ENCODE peak calls at places on chromosomes 13 and 19, in nine cellular contexts. One of them, this sample, is unnamed.

GRCh38 chr13:28493740-28494536 is 990 bp downstream of the FLT1 start:
- DNase-seq in CD4-positive, CD25-positive, alpha-beta regulatory T cell: no peak
- DNase-seq in psoas muscle: no peak
- DNase-seq in uterus: no peak
- DNase-seq in HCT116: no peak
- DNase-seq in adipocyte: peak; percentile 71
- DNase-seq in CD4-positive, alpha-beta memory T cell: no peak
- DNase-seq in HAP-1: peak; percentile 33
- DNase-seq in body of pancreas: no peak
- DNase-seq in this sample: no peak

GRCh38 chr19:10416380-10417257 is 3.7 kb upstream of the PDE4A start:
- DNase-seq in CD4-positive, CD25-positive, alpha-beta regulatory T cell: peak; percentile 96
- DNase-seq in psoas muscle: peak; percentile 89
- DNase-seq in uterus: peak; percentile 49
- DNase-seq in HCT116: peak; percentile 89
- DNase-seq in adipocyte: peak; percentile 96
- DNase-seq in CD4-positive, alpha-beta memory T cell: peak; percentile 98
- DNase-seq in HAP-1: peak; percentile 92
- DNase-seq in body of pancreas: peak; percentile 95
- DNase-seq in this sample: peak; percentile 42

GRCh38 chr19:31135841-31136240 is 213.4 kb downstream of the TSHZ3 start:
- DNase-seq in CD4-positive, CD25-positive, alpha-beta regulatory T cell: no peak
- DNase-seq in psoas muscle: no peak
- DNase-seq in uterus: no peak
- DNase-seq in HCT116: no peak
- DNase-seq in adipocyte: peak; percentile 31
- DNase-seq in CD4-positive, alpha-beta memory T cell: no peak
- DNase-seq in HAP-1: no peak
- DNase-seq in body of pancreas: no peak
- DNase-seq in this sample: no peak

GRCh38 chr13:38880397-38880796 is 110.2 kb downstream of the STOML3 start:
- DNase-seq in CD4-positive, CD25-positive, alpha-beta regulatory T cell: no peak
- DNase-seq in psoas muscle: no peak
- DNase-seq in uterus: no peak
- DNase-seq in HCT116: no peak
- DNase-seq in adipocyte: no peak
- DNase-seq in CD4-positive, alpha-beta memory T cell: no peak
- DNase-seq in HAP-1: no peak
- DNase-seq in body of pancreas: no peak
- DNase-seq in this sample: no peak

GRCh38 chr19:40589723-40590429 is 11.3 kb upstream of the LTBP4 start:
- DNase-seq in CD4-positive, CD25-positive, alpha-beta regulatory T cell: no peak
- DNase-seq in psoas muscle: no peak
- DNase-seq in uterus: no peak
- DNase-seq in HCT116: no peak
- DNase-seq in adipocyte: no peak
- DNase-seq in CD4-positive, alpha-beta memory T cell: no peak
- DNase-seq in HAP-1: no peak
- DNase-seq in body of pancreas: no peak
- DNase-seq in this sample: no peak

GRCh38 chr13:75310005-75310580 is 171.9 kb downstream of the TBC1D4 start:
- DNase-seq in CD4-positive, CD25-positive, alpha-beta regulatory T cell: no peak
- DNase-seq in psoas muscle: no peak
- DNase-seq in uterus: no peak
- DNase-seq in HCT116: no peak
- DNase-seq in adipocyte: no peak
- DNase-seq in CD4-positive, alpha-beta memory T cell: no peak
- DNase-seq in HAP-1: no peak
- DNase-seq in body of pancreas: no peak
- DNase-seq in this sample: no peak

GRCh38 chr13:30985637-30986205 is 53.3 kb downstream of the TEX26 start:
- DNase-seq in CD4-positive, CD25-positive, alpha-beta regulatory T cell: no peak
- DNase-seq in psoas muscle: no peak
- DNase-seq in uterus: no peak
- DNase-seq in HCT116: no peak
- DNase-seq in adipocyte: peak; percentile 73
- DNase-seq in CD4-positive, alpha-beta memory T cell: no peak
- DNase-seq in HAP-1: peak; percentile 47
- DNase-seq in body of pancreas: no peak
- DNase-seq in this sample: no peak

GRCh38 chr13:46553886-46554855 is 1.2 kb downstream of the LRCH1 start:
- DNase-seq in CD4-positive, CD25-positive, alpha-beta regulatory T cell: peak; percentile 60
- DNase-seq in psoas muscle: peak; percentile 63
- DNase-seq in uterus: peak; percentile 62
- DNase-seq in HCT116: peak; percentile 55
- DNase-seq in adipocyte: peak; percentile 86
- DNase-seq in CD4-positive, alpha-beta memory T cell: peak; percentile 77
- DNase-seq in HAP-1: peak; percentile 81
- DNase-seq in body of pancreas: peak; percentile 71
- DNase-seq in this sample: peak; percentile 61

GRCh38 chr19:49712397-49712859 is 21.5 kb downstream of the CPT1C start:
- DNase-seq in CD4-positive, CD25-positive, alpha-beta regulatory T cell: no peak
- DNase-seq in psoas muscle: no peak
- DNase-seq in uterus: peak; percentile 93
- DNase-seq in HCT116: peak; percentile 92
- DNase-seq in adipocyte: peak; percentile 49
- DNase-seq in CD4-positive, alpha-beta memory T cell: no peak
- DNase-seq in HAP-1: peak; percentile 99
- DNase-seq in body of pancreas: peak; percentile 32
- DNase-seq in this sample: no peak

GRCh38 chr13:107124129-107124718 is 556.3 kb upstream of the ARGLU1 start:
- DNase-seq in CD4-positive, CD25-positive, alpha-beta regulatory T cell: no peak
- DNase-seq in psoas muscle: no peak
- DNase-seq in uterus: no peak
- DNase-seq in HCT116: no peak
- DNase-seq in adipocyte: peak; percentile 77
- DNase-seq in CD4-positive, alpha-beta memory T cell: no peak
- DNase-seq in HAP-1: no peak
- DNase-seq in body of pancreas: no peak
- DNase-seq in this sample: peak; percentile 56

GRCh38 chr13:44667950-44668349 is 91.8 kb upstream of the TSC22D1 start:
- DNase-seq in CD4-positive, CD25-positive, alpha-beta regulatory T cell: no peak
- DNase-seq in psoas muscle: no peak
- DNase-seq in uterus: no peak
- DNase-seq in HCT116: no peak
- DNase-seq in adipocyte: peak; percentile 84
- DNase-seq in CD4-positive, alpha-beta memory T cell: no peak
- DNase-seq in HAP-1: no peak
- DNase-seq in body of pancreas: no peak
- DNase-seq in this sample: no peak

GRCh38 chr19:30830875-30831274 is 458.7 kb downstream of the ZNF536 start:
- DNase-seq in CD4-positive, CD25-positive, alpha-beta regulatory T cell: no peak
- DNase-seq in psoas muscle: no peak
- DNase-seq in uterus: no peak
- DNase-seq in HCT116: no peak
- DNase-seq in adipocyte: no peak
- DNase-seq in CD4-positive, alpha-beta memory T cell: no peak
- DNase-seq in HAP-1: no peak
- DNase-seq in body of pancreas: no peak
- DNase-seq in this sample: no peak

GRCh38 chr19:33621811-33622504 is at the start of gene CHST8:
- DNase-seq in CD4-positive, CD25-positive, alpha-beta regulatory T cell: no peak
- DNase-seq in psoas muscle: peak; percentile 43
- DNase-seq in uterus: peak; percentile 17
- DNase-seq in HCT116: no peak
- DNase-seq in adipocyte: peak; percentile 50
- DNase-seq in CD4-positive, alpha-beta memory T cell: no peak
- DNase-seq in HAP-1: peak; percentile 80
- DNase-seq in body of pancreas: peak; percentile 64
- DNase-seq in this sample: peak; percentile 15

GRCh38 chr13:75223981-75224742 is 257.8 kb downstream of the TBC1D4 start:
- DNase-seq in CD4-positive, CD25-positive, alpha-beta regulatory T cell: no peak
- DNase-seq in psoas muscle: no peak
- DNase-seq in uterus: no peak
- DNase-seq in HCT116: no peak
- DNase-seq in adipocyte: no peak
- DNase-seq in CD4-positive, alpha-beta memory T cell: no peak
- DNase-seq in HAP-1: no peak
- DNase-seq in body of pancreas: no peak
- DNase-seq in this sample: no peak

GRCh38 chr19:5966215-5966614 is 11.7 kb downstream of the RANBP3 start:
- DNase-seq in CD4-positive, CD25-positive, alpha-beta regulatory T cell: no peak
- DNase-seq in psoas muscle: no peak
- DNase-seq in uterus: peak; percentile 62
- DNase-seq in HCT116: no peak
- DNase-seq in adipocyte: peak; percentile 28
- DNase-seq in CD4-positive, alpha-beta memory T cell: no peak
- DNase-seq in HAP-1: no peak
- DNase-seq in body of pancreas: no peak
- DNase-seq in this sample: no peak

GRCh38 chr19:5966941-5967340 is 11.0 kb downstream of the RANBP3 start:
- DNase-seq in CD4-positive, CD25-positive, alpha-beta regulatory T cell: no peak
- DNase-seq in psoas muscle: no peak
- DNase-seq in uterus: no peak
- DNase-seq in HCT116: no peak
- DNase-seq in adipocyte: no peak
- DNase-seq in CD4-positive, alpha-beta memory T cell: no peak
- DNase-seq in HAP-1: no peak
- DNase-seq in body of pancreas: no peak
- DNase-seq in this sample: no peak

GRCh38 chr19:5967571-5967970 is 10.4 kb downstream of the RANBP3 start:
- DNase-seq in CD4-positive, CD25-positive, alpha-beta regulatory T cell: no peak
- DNase-seq in psoas muscle: no peak
- DNase-seq in uterus: no peak
- DNase-seq in HCT116: no peak
- DNase-seq in adipocyte: no peak
- DNase-seq in CD4-positive, alpha-beta memory T cell: no peak
- DNase-seq in HAP-1: no peak
- DNase-seq in body of pancreas: no peak
- DNase-seq in this sample: no peak

GRCh38 chr19:5963855-5964254 is 14.1 kb downstream of the RANBP3 start:
- DNase-seq in CD4-positive, CD25-positive, alpha-beta regulatory T cell: no peak
- DNase-seq in psoas muscle: no peak
- DNase-seq in uterus: no peak
- DNase-seq in HCT116: no peak
- DNase-seq in adipocyte: no peak
- DNase-seq in CD4-positive, alpha-beta memory T cell: no peak
- DNase-seq in HAP-1: no peak
- DNase-seq in body of pancreas: no peak
- DNase-seq in this sample: no peak

DNA sequence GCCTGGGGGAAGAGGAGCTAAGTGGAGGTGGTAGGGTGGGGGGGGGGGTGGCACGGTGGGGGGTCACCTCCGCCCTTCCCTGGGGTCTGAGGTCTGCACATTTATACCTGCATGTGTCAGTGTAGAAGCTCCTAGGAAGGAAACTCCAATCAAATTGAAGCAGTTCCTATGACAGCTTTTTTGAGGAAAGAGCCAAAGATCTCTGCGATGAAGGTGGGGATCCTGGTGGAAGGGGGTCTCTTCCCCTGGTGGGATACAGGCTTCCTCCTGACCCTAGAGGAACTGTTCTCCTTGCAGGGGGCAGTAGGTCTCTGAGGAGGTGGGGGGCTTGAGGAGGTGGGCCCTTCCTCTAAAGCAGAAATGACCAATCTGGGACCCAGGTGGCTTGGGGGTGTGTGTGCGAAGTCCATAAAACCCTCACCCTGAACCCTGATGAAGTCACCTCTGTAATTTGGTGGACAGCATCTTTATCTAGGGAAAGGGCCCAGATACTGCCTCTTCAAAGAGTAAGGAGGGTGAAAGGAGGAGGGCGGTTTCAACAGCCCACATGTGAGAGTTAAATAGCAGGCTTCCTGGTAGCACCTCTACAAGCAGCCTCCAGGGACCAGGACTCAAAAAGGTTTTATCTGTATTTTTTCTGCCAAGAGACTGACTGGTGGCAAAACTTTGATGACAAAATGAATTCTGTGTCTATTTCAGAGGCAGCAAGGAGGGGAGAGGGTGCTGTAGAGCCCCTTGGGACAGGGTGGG is 12.9 kb downstream of the RANBP3 start:
- DNase-seq in CD4-positive, CD25-positive, alpha-beta regulatory T cell: no peak
- DNase-seq in psoas muscle: no peak
- DNase-seq in uterus: no peak
- DNase-seq in HCT116: no peak
- DNase-seq in adipocyte: no peak
- DNase-seq in CD4-positive, alpha-beta memory T cell: peak; percentile 22
- DNase-seq in HAP-1: no peak
- DNase-seq in body of pancreas: no peak
- DNase-seq in this sample: no peak
- H3K4me1 ChIP-seq in CD4-positive, CD25-positive, alpha-beta regulatory T cell: peaks cover 98% of the 10 kb centered on the region
- H3K4me1 ChIP-seq in psoas muscle: peaks cover 76% of the 10 kb centered on the region
- H3K4me1 ChIP-seq in uterus: no peaks in the 10 kb centered on the region
- H3K4me1 ChIP-seq in HCT116: peaks cover 12% of the 10 kb centered on the region
- H3K4me1 ChIP-seq in adipocyte: peaks cover 49% of the 10 kb centered on the region
- H3K4me1 ChIP-seq in CD4-positive, alpha-beta memory T cell: peaks cover 97% of the 10 kb centered on the region
- H3K4me1 ChIP-seq in HAP-1: peaks cover 8% of the 10 kb centered on the region
- H3K4me1 ChIP-seq in body of pancreas: peaks cover 96% of the 10 kb centered on the region
- H3K4me1 ChIP-seq in this sample: peaks cover 11% of the 10 kb centered on the region

GRCh38 chr19:18789883-18790565 is 1.1 kb downstream of the COMP start:
- DNase-seq in CD4-positive, CD25-positive, alpha-beta regulatory T cell: no peak
- DNase-seq in psoas muscle: peak; percentile 64
- DNase-seq in uterus: no peak
- DNase-seq in HCT116: no peak
- DNase-seq in adipocyte: peak; percentile 57
- DNase-seq in CD4-positive, alpha-beta memory T cell: no peak
- DNase-seq in HAP-1: peak; percentile 90
- DNase-seq in body of pancreas: peak; percentile 41
- DNase-seq in this sample: no peak
- H3K27me3 ChIP-seq in CD4-positive, CD25-positive, alpha-beta regulatory T cell: peaks cover 9% of the 10 kb centered on the region
- H3K27me3 ChIP-seq in psoas muscle: peaks cover 50% of the 10 kb centered on the region
- H3K27me3 ChIP-seq in uterus: peaks cover 38% of the 10 kb centered on the region
- H3K27me3 ChIP-seq in HCT116: no peaks in the 10 kb centered on the region
- H3K27me3 ChIP-seq in adipocyte: no peaks in the 10 kb centered on the region
- H3K27me3 ChIP-seq in CD4-positive, alpha-beta memory T cell: peaks cover 29% of the 10 kb centered on the region
- H3K27me3 ChIP-seq in HAP-1: peaks cover 17% of the 10 kb centered on the region
- H3K27me3 ChIP-seq in body of pancreas: peaks cover 16% of the 10 kb centered on the region
- H3K27me3 ChIP-seq in this sample: peaks cover 52% of the 10 kb centered on the region

DNA sequence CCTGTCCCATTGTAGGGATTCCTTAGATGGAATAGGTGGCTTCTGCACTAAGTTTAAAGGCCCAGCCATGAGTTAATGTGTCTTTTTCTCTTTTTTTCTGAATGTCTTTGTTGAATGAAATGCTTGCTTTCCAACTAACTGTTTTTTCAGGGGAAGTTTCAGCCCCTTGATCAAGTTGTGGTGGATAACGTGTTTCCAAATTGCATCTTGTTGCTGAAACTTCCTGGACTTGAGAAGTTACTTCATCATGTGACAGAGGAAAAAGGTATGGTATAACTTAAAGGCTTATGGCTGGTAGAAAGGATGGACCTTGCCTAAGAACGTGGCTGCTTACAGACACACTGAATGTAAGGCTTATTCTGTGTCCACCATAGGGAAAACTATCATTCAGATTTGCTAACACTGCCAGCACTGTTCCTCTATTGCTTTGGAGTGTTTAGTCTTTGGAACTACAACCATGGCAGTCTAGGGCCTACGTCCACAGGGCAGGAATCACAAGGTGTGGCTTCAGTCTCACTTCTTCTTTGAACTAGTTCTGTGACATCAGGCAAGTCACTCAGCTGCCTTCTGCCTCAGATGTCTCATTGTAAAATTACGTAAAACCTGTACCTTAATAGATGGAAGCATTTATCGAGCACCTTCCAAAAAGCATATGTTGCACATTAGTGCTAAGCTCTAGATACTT is 25.3 kb downstream of the RNASEH2B start:
- DNase-seq in CD4-positive, CD25-positive, alpha-beta regulatory T cell: no peak
- DNase-seq in psoas muscle: no peak
- DNase-seq in uterus: no peak
- DNase-seq in HCT116: no peak
- DNase-seq in adipocyte: no peak
- DNase-seq in CD4-positive, alpha-beta memory T cell: no peak
- DNase-seq in HAP-1: no peak
- DNase-seq in body of pancreas: no peak
- DNase-seq in this sample: no peak
- H3K4me1 ChIP-seq in CD4-positive, CD25-positive, alpha-beta regulatory T cell: no peaks in the 10 kb centered on the region
- H3K4me1 ChIP-seq in psoas muscle: no peaks in the 10 kb centered on the region
- H3K4me1 ChIP-seq in uterus: no peaks in the 10 kb centered on the region
- H3K4me1 ChIP-seq in HCT116: no peaks in the 10 kb centered on the region
- H3K4me1 ChIP-seq in adipocyte: peaks cover 10% of the 10 kb centered on the region
- H3K4me1 ChIP-seq in CD4-positive, alpha-beta memory T cell: no peaks in the 10 kb centered on the region
- H3K4me1 ChIP-seq in HAP-1: no peaks in the 10 kb centered on the region
- H3K4me1 ChIP-seq in body of pancreas: no peaks in the 10 kb centered on the region
- H3K4me1 ChIP-seq in this sample: no peaks in the 10 kb centered on the region

GRCh38 chr19:1509589-1510441 is 3.0 kb downstream of the ADAMTSL5 start:
- DNase-seq in CD4-positive, CD25-positive, alpha-beta regulatory T cell: no peak
- DNase-seq in psoas muscle: no peak
- DNase-seq in uterus: no peak
- DNase-seq in HCT116: no peak
- DNase-seq in adipocyte: no peak
- DNase-seq in CD4-positive, alpha-beta memory T cell: no peak
- DNase-seq in HAP-1: no peak
- DNase-seq in body of pancreas: no peak
- DNase-seq in this sample: no peak
- H3K27me3 ChIP-seq in CD4-positive, CD25-positive, alpha-beta regulatory T cell: no peaks in the 10 kb centered on the region
- H3K27me3 ChIP-seq in psoas muscle: peaks cover 3% of the 10 kb centered on the region
- H3K27me3 ChIP-seq in uterus: no peaks in the 10 kb centered on the region
- H3K27me3 ChIP-seq in HCT116: no peaks in the 10 kb centered on the region
- H3K27me3 ChIP-seq in adipocyte: peaks cover 5% of the 10 kb centered on the region
- H3K27me3 ChIP-seq in CD4-positive, alpha-beta memory T cell: no peaks in the 10 kb centered on the region
- H3K27me3 ChIP-seq in HAP-1: no peaks in the 10 kb centered on the region
- H3K27me3 ChIP-seq in body of pancreas: no peaks in the 10 kb centered on the region
- H3K27me3 ChIP-seq in this sample: no peaks in the 10 kb centered on the region